ENCODE peak calls at places on chromosomes 5 and 9, in nine cellular contexts. M, T, U, K, C, V, X, J and I are unnamed samples.

GRCh38 chr9:108776920-108777650 is 78.7 kb downstream of the ACTL7B start:
- DNase-seq in M (no peak), T (peak; percentile 54), U (no peak), K (peak; percentile 4), C (no peak), V (no peak), X (no peak), J (no peak), I (no peak)

GRCh38 chr5:138498381-138498780 is 33.1 kb downstream of the EGR1 start:
- DNase-seq in M (no peak), T (no peak), U (no peak), K (no peak), C (no peak), V (no peak), X (no peak), J (no peak), I (no peak)

GRCh38 chr5:55711531-55712022 is 547 bp downstream of the SLC38A9 start:
- DNase-seq in M (peak; percentile 18), T (no peak), U (no peak), K (no peak), C (no peak), V (peak; percentile 11), X (no peak), J (no peak), I (no peak)

GRCh38 chr5:172093559-172093958 is 87.1 kb upstream of the FBXW11 start:
- DNase-seq in M (no peak), T (no peak), U (no peak), K (no peak), C (no peak), V (no peak), X (no peak), J (no peak), I (no peak)

GRCh38 chr5:143393516-143393915 is 10.0 kb downstream of the NR3C1 start:
- DNase-seq in M (no peak), T (no peak), U (no peak), K (no peak), C (no peak), V (peak; percentile 14), X (no peak), J (no peak), I (no peak)

GRCh38 chr9:127397722-127398647 is 1.0 kb downstream of the SLC2A8 start:
- DNase-seq in M (peak; percentile 44), T (peak; percentile 29), U (peak; percentile 27), K (peak; percentile 29), C (no peak), V (no peak), X (no peak), J (no peak), I (peak; percentile 42)

GRCh38 chr5:174626521-174626920 is 97.9 kb upstream of the MSX2 start:
- DNase-seq in M (no peak), T (no peak), U (no peak), K (no peak), C (no peak), V (no peak), X (no peak), J (no peak), I (no peak)

GRCh38 chr9:87829756-87830155 is 52.9 kb upstream of the SPATA31E1 start:
- DNase-seq in M (no peak), T (no peak), U (no peak), K (no peak), C (no peak), V (no peak), X (no peak), J (no peak), I (no peak)

GRCh38 chr9:73152445-73152844 is 780 bp downstream of the ANXA1 start:
- DNase-seq in M (no peak), T (peak; percentile 68), U (no peak), K (no peak), C (peak; percentile 38), V (no peak), X (peak; percentile 42), J (no peak), I (no peak)

GRCh38 chr9:110619831-110620230 is 40.3 kb upstream of the SVEP1 start:
- DNase-seq in M (no peak), T (no peak), U (no peak), K (no peak), C (peak; percentile 68), V (peak; percentile 22), X (no peak), J (no peak), I (no peak)

GRCh38 chr9:2625427-2625826 is 3.8 kb downstream of the VLDLR start:
- DNase-seq in M (no peak), T (no peak), U (no peak), K (no peak), C (no peak), V (no peak), X (no peak), J (no peak), I (no peak)

GRCh38 chr5:177116631-177117373 is 16.8 kb upstream of the NSD1 start:
- DNase-seq in M (peak; percentile 85), T (peak; percentile 64), U (peak; percentile 83), K (no peak), C (peak; percentile 65), V (peak; percentile 76), X (no peak), J (no peak), I (no peak)

GRCh38 chr9:95822583-95823431 is 52.7 kb upstream of the ERCC6L2 start:
- DNase-seq in M (no peak), T (peak; percentile 89), U (no peak), K (no peak), C (peak; percentile 57), V (no peak), X (peak; percentile 68), J (no peak), I (no peak)

GRCh38 chr5:96601200-96601599 is 61.0 kb upstream of the CAST start:
- DNase-seq in M (no peak), T (no peak), U (no peak), K (no peak), C (no peak), V (no peak), X (no peak), J (no peak), I (no peak)

GRCh38 chr5:93886917-93887361 is 145.5 kb upstream of the POU5F2 start:
- DNase-seq in M (no peak), T (peak; percentile 68), U (no peak), K (no peak), C (peak; percentile 7), V (peak; percentile 65), X (no peak), J (no peak), I (no peak)

GRCh38 chr5:52799358-52799982 is 11.8 kb downstream of the ITGA1 start:
- DNase-seq in M (peak; percentile 45), T (peak; percentile 81), U (no peak), K (no peak), C (peak; percentile 50), V (no peak), X (peak; percentile 88), J (no peak), I (peak; percentile 33)

GRCh38 chr5:146165469-146165868 is 17.0 kb downstream of the LARS1 start:
- DNase-seq in M (no peak), T (no peak), U (no peak), K (no peak), C (no peak), V (no peak), X (no peak), J (no peak), I (no peak)

GRCh38 chr9:92762781-92763708 is 1.6 kb downstream of the BICD2 start:
- DNase-seq in M (no peak), T (no peak), U (no peak), K (no peak), C (no peak), V (no peak), X (no peak), J (no peak), I (no peak)

GRCh38 chr9:134592018-134592818 is 49.4 kb upstream of the COL5A1 start:
- DNase-seq in M (no peak), T (peak; percentile 66), U (no peak), K (no peak), C (peak; percentile 87), V (no peak), X (peak; percentile 86), J (peak; percentile 66), I (no peak)